ENCODE peak calls at places on chromosomes 1 and 21, in six cellular contexts. V is Peyer's patch; C is OCI-LY7; B is fibroblast of lung; J is CD8-positive, alpha-beta memory T cell; Y is neural progenitor cell. N is an unnamed sample.

GRCh38 chr1:15214507-15214906 is 32.5 kb upstream of the FHAD1 start:
- DNase-seq in V (no peak), Y (peak; percentile 92), B (peak; percentile 70), J (no peak), C (no peak), N (peak; percentile 31)

GRCh38 chr1:67735806-67736627 is 51.0 kb downstream of the GADD45A start:
- DNase-seq in B (peak; percentile 82), Y (peak; percentile 46), V (peak; percentile 79), C (peak; percentile 93), J (peak; percentile 17), N (peak; percentile 83)

GRCh38 chr1:63904826-63905225 is 131.0 kb downstream of the ROR1 start:
- DNase-seq in J (no peak), V (no peak), B (no peak), C (no peak), Y (no peak), N (no peak)

GRCh38 chr1:145995964-145996432 is 381 bp downstream of the TXNIP start:
- DNase-seq in J (no peak), B (no peak), Y (peak; percentile 37), V (peak; percentile 32), C (no peak), N (no peak)

GRCh38 chr1:7752512-7753417 is 18.3 kb upstream of the VAMP3 start:
- DNase-seq in V (peak; percentile 40), B (peak; percentile 77), C (peak; percentile 48), J (peak; percentile 37), Y (peak; percentile 90), N (peak; percentile 15)

GRCh38 chr1:233614173-233614742 is 352 bp downstream of the KCNK1 start:
- DNase-seq in Y (peak; percentile 55), V (no peak), C (no peak), B (peak; percentile 32), J (no peak), N (no peak)

GRCh38 chr1:27772071-27772470 is 948 bp upstream of the STX12 start:
- DNase-seq in Y (no peak), B (peak; percentile 7), J (no peak), C (peak; percentile 11), V (no peak), N (no peak)

GRCh38 chr1:203166192-203166940 is 9.3 kb downstream of the MYBPH start:
- DNase-seq in J (no peak), Y (no peak), V (no peak), B (no peak), C (peak; percentile 35), N (no peak)

GRCh38 chr1:235397733-235398132 is 30.5 kb downstream of the TBCE start:
- DNase-seq in J (no peak), B (peak; percentile 52), C (no peak), Y (no peak), V (no peak), N (peak; percentile 78)

GRCh38 chr1:52263153-52263910 is 102.7 kb downstream of the CC2D1B start:
- DNase-seq in Y (no peak), V (no peak), B (peak; percentile 31), C (no peak), J (no peak), N (no peak)

GRCh38 chr1:17914987-17915386 is 159.9 kb downstream of the ACTL8 start:
- DNase-seq in J (no peak), C (no peak), Y (no peak), B (no peak), V (no peak), N (no peak)

GRCh38 chr21:34670220-34670961 is 1.6 kb downstream of the CLIC6 start:
- DNase-seq in C (no peak), Y (peak; percentile 57), V (no peak), J (no peak), B (peak; percentile 13), N (no peak)

GRCh38 chr1:179440971-179441370 is 75.2 kb downstream of the AXDND1 start:
- DNase-seq in B (no peak), Y (no peak), C (no peak), J (no peak), V (no peak), N (no peak)

GRCh38 chr1:234326493-234327366 is 46.5 kb upstream of the COA6 start:
- DNase-seq in B (peak; percentile 49), C (peak; percentile 58), J (peak; percentile 54), Y (peak; percentile 80), V (peak; percentile 54), N (no peak)

GRCh38 chr21:42556960-42557359 is 43.3 kb downstream of the SLC37A1 start:
- DNase-seq in B (no peak), V (peak; percentile 50), C (peak; percentile 71), J (no peak), Y (no peak), N (no peak)

GRCh38 chr1:43522776-43523480 is 7.8 kb upstream of the PTPRF start:
- DNase-seq in J (no peak), C (no peak), V (no peak), B (peak; percentile 58), Y (no peak), N (peak; percentile 39)

GRCh38 chr1:183273300-183273699 is 87.2 kb downstream of the LAMC2 start:
- DNase-seq in V (no peak), Y (no peak), B (peak; percentile 40), J (no peak), C (no peak), N (no peak)

GRCh38 chr21:46393941-46394818 is 64.5 kb upstream of the DIP2A start:
- DNase-seq in B (no peak), V (no peak), Y (no peak), C (no peak), J (no peak), N (no peak)

GRCh38 chr1:53486395-53487026 is 27.3 kb downstream of the DMRTB1 start:
- DNase-seq in J (no peak), C (no peak), B (no peak), Y (no peak), V (no peak), N (no peak)

GRCh38 chr1:67683736-67684525 is 1.1 kb upstream of the GADD45A start:
- DNase-seq in B (peak; percentile 30), C (no peak), V (no peak), Y (no peak), J (peak; percentile 7), N (no peak)

GRCh38 chr1:10109372-10109771 is 76.6 kb downstream of the UBE4B start:
- DNase-seq in J (no peak), V (no peak), Y (no peak), C (no peak), B (no peak), N (no peak)
- H3K36me3 ChIP-seq in J (peaks cover 13% of the 10 kb centered on the region), V (peaks cover 32% of the 10 kb centered on the region), Y (peaks cover 5% of the 10 kb centered on the region), C (peaks cover 41% of the 10 kb centered on the region), B (peaks cover 11% of the 10 kb centered on the region), N (peaks cover 9% of the 10 kb centered on the region)

GRCh38 chr1:30876451-30877204 is 31.9 kb downstream of the SDC3 start:
- DNase-seq in B (no peak), J (no peak), V (no peak), Y (no peak), C (no peak), N (no peak)
- H3K36me3 ChIP-seq in B (peaks cover 4% of the 10 kb centered on the region), J (no peaks in the 10 kb centered on the region), V (peaks cover 21% of the 10 kb centered on the region), Y (peaks cover 4% of the 10 kb centered on the region), C (no peaks in the 10 kb centered on the region), N (peaks cover 17% of the 10 kb centered on the region)

DNA sequence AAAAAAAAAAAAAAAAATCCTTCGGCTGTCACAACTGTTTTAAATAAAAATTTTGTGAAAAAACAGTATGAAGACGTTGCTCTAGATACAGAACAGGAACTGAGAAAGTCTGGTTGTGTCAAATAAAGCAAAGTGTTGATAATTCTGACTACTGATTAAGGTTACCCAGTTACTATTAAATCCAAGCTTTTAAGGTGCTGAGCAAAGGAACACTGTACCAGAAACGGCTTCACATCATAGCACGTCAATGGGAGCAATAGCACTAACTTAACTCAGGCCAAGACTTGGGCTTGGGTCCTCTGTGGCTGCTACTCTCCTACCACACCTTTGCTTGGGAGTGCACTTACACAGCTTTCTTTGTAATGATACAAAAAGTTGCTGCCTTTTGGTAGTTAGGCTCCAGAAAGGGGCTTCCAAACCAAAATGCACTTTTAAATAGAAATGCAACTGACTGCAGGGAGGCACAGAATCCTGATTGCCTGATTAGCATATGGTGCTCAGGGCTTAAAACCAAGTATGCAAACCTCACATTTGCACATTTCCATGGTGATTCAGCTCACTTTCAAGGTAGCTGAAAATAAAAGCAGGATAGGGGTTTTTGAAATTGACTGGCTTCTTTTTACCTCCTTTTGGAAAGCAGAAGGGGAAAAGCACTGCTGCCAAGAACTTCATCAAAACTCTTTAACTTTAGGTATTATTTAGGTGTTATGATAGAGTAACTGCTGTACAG is 6.3 kb downstream of the MCL1 start:
- DNase-seq in J (no peak), V (no peak), B (no peak), C (peak; percentile 60), Y (no peak), N (no peak)
- H3K36me3 ChIP-seq in J (peaks cover 52% of the 10 kb centered on the region), V (peaks cover 80% of the 10 kb centered on the region), B (peaks cover 21% of the 10 kb centered on the region), C (peaks cover 86% of the 10 kb centered on the region), Y (peaks cover 30% of the 10 kb centered on the region), N (peaks cover 19% of the 10 kb centered on the region)

GRCh38 chr1:39852876-39853275 is 30.4 kb downstream of the TRIT1 start:
- DNase-seq in C (no peak), Y (no peak), J (no peak), B (no peak), V (no peak), N (no peak)
- H3K36me3 ChIP-seq in C (peaks cover 44% of the 10 kb centered on the region), Y (no peaks in the 10 kb centered on the region), J (no peaks in the 10 kb centered on the region), B (no peaks in the 10 kb centered on the region), V (peaks cover 22% of the 10 kb centered on the region), N (peaks cover 11% of the 10 kb centered on the region)

DNA sequence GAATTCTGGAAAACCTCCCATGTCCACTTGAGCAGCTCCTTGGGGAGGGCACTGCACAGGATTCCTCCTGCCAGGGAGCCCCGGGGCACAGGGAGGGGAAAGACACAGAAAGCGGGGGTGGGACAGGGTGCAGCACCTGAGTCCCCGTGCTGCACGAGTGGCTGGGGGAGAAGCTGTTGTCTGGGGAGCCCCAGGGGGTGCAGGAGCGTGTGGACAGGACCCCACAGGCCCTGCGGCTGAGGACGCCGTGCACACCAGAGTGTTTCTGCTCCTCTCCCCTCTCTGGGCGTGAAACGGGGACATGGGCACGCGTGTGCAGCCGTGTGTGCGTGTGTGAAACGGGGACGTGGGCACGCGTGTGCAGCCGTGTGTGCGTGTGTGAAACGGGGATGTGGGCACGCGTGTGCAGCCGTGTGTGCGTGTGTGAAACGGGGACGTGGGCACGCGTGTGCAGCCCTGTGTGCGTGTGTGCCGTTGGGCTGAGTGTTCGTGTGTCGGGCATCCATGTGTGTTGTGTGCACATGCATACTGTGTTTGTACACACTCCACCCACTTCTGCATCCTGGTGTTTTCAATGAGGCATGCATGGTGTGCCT is 21.9 kb downstream of the FAAP20 start:
- DNase-seq in C (no peak), Y (no peak), B (no peak), V (no peak), J (no peak), N (no peak)
- H3K36me3 ChIP-seq in C (no peaks in the 10 kb centered on the region), Y (no peaks in the 10 kb centered on the region), B (no peaks in the 10 kb centered on the region), V (peaks cover 24% of the 10 kb centered on the region), J (no peaks in the 10 kb centered on the region), N (no peaks in the 10 kb centered on the region)

GRCh38 chr1:65791860-65792670 is 630 bp upstream of the PDE4B start:
- DNase-seq in C (no peak), V (no peak), Y (peak; percentile 62), J (no peak), B (peak; percentile 52), N (no peak)

GRCh38 chr1:65793359-65793732 is 651 bp downstream of the PDE4B start:
- DNase-seq in B (peak; percentile 34), C (no peak), Y (peak; percentile 45), J (no peak), V (no peak), N (no peak)

GRCh38 chr1:65791396-65791795 is 1.3 kb upstream of the PDE4B start:
- DNase-seq in B (peak; percentile 80), Y (no peak), V (no peak), C (no peak), J (no peak), N (no peak)

GRCh38 chr1:65792671-65793358 is at the start of gene PDE4B:
- DNase-seq in B (peak; percentile 55), Y (peak; percentile 81), J (no peak), V (no peak), C (no peak), N (no peak)

GRCh38 chr1:65788762-65789161 is 3.9 kb upstream of the PDE4B start:
- DNase-seq in Y (no peak), B (no peak), J (no peak), C (no peak), V (no peak), N (no peak)
- H3K36me3 ChIP-seq in Y (peaks cover 8% of the 10 kb centered on the region), B (no peaks in the 10 kb centered on the region), J (no peaks in the 10 kb centered on the region), C (no peaks in the 10 kb centered on the region), V (no peaks in the 10 kb centered on the region), N (no peaks in the 10 kb centered on the region)